ENCODE peak calls at places on chromosomes 4 and X, in eight cellular contexts. One of them, this sample, is unnamed.

GRCh38 chrX:74420194-74421035 is 878 bp upstream of the SLC16A2 start:
- DNase-seq in hepatocyte: peak
- DNase-seq in cardiac muscle cell: peak
- DNase-seq in aorta: peak
- DNase-seq in brain microvascular endothelial cell: peak
- DNase-seq in adrenal gland: peak
- DNase-seq in RWPE1: peak
- DNase-seq in colonic mucosa: peak
- DNase-seq in this sample: peak

GRCh38 chrX:97310373-97310772 is 426.7 kb downstream of the RPA4 start:
- DNase-seq in aorta: no peak
- DNase-seq in hepatocyte: no peak
- DNase-seq in colonic mucosa: no peak
- DNase-seq in cardiac muscle cell: peak
- DNase-seq in brain microvascular endothelial cell: no peak
- DNase-seq in RWPE1: peak
- DNase-seq in adrenal gland: no peak
- DNase-seq in this sample: peak

GRCh38 chr4:171651071-171651470 is 162.1 kb upstream of the GALNTL6 start:
- DNase-seq in adrenal gland: no peak
- DNase-seq in colonic mucosa: no peak
- DNase-seq in hepatocyte: no peak
- DNase-seq in cardiac muscle cell: no peak
- DNase-seq in brain microvascular endothelial cell: no peak
- DNase-seq in aorta: no peak
- DNase-seq in RWPE1: no peak
- DNase-seq in this sample: no peak

GRCh38 chr4:148514041-148514440 is 71.8 kb upstream of the NR3C2 start:
- DNase-seq in RWPE1: peak
- DNase-seq in colonic mucosa: no peak
- DNase-seq in adrenal gland: no peak
- DNase-seq in cardiac muscle cell: no peak
- DNase-seq in aorta: no peak
- DNase-seq in hepatocyte: no peak
- DNase-seq in brain microvascular endothelial cell: no peak
- DNase-seq in this sample: no peak

GRCh38 chrX:99394450-99394849 is 1015.6 kb downstream of the PCDH19 start:
- DNase-seq in aorta: no peak
- DNase-seq in colonic mucosa: no peak
- DNase-seq in brain microvascular endothelial cell: no peak
- DNase-seq in RWPE1: no peak
- DNase-seq in adrenal gland: no peak
- DNase-seq in cardiac muscle cell: no peak
- DNase-seq in hepatocyte: no peak
- DNase-seq in this sample: peak

GRCh38 chr4:142293536-142293935 is 552.6 kb downstream of the INPP4B start:
- DNase-seq in hepatocyte: no peak
- DNase-seq in RWPE1: no peak
- DNase-seq in cardiac muscle cell: peak
- DNase-seq in brain microvascular endothelial cell: peak
- DNase-seq in colonic mucosa: no peak
- DNase-seq in adrenal gland: no peak
- DNase-seq in aorta: no peak
- DNase-seq in this sample: no peak

GRCh38 chrX:48891402-48892288 is 5.9 kb downstream of the TIMM17B start:
- DNase-seq in cardiac muscle cell: peak
- DNase-seq in colonic mucosa: peak
- DNase-seq in aorta: peak
- DNase-seq in adrenal gland: peak
- DNase-seq in hepatocyte: peak
- DNase-seq in brain microvascular endothelial cell: peak
- DNase-seq in RWPE1: peak
- DNase-seq in this sample: peak

GRCh38 chr4:167550021-167550420 is 315.7 kb upstream of the SPOCK3 start:
- DNase-seq in colonic mucosa: no peak
- DNase-seq in cardiac muscle cell: no peak
- DNase-seq in aorta: no peak
- DNase-seq in adrenal gland: no peak
- DNase-seq in hepatocyte: no peak
- DNase-seq in brain microvascular endothelial cell: no peak
- DNase-seq in RWPE1: no peak
- DNase-seq in this sample: peak

GRCh38 chrX:24954732-24955131 is 61.0 kb downstream of the ARX start:
- DNase-seq in hepatocyte: no peak
- DNase-seq in brain microvascular endothelial cell: no peak
- DNase-seq in cardiac muscle cell: no peak
- DNase-seq in RWPE1: no peak
- DNase-seq in adrenal gland: no peak
- DNase-seq in aorta: no peak
- DNase-seq in colonic mucosa: no peak
- DNase-seq in this sample: no peak

GRCh38 chrX:105502336-105502735 is 281.8 kb upstream of the TEX13A start:
- DNase-seq in hepatocyte: no peak
- DNase-seq in RWPE1: no peak
- DNase-seq in cardiac muscle cell: peak
- DNase-seq in adrenal gland: no peak
- DNase-seq in brain microvascular endothelial cell: peak
- DNase-seq in aorta: no peak
- DNase-seq in colonic mucosa: no peak
- DNase-seq in this sample: no peak

GRCh38 chrX:68203656-68204055 is 229.6 kb downstream of the OPHN1 start:
- DNase-seq in aorta: no peak
- DNase-seq in RWPE1: no peak
- DNase-seq in adrenal gland: no peak
- DNase-seq in hepatocyte: no peak
- DNase-seq in colonic mucosa: no peak
- DNase-seq in cardiac muscle cell: no peak
- DNase-seq in brain microvascular endothelial cell: no peak
- DNase-seq in this sample: no peak

GRCh38 chr4:61376301-61376700 is 176.2 kb downstream of the ADGRL3 start:
- DNase-seq in adrenal gland: no peak
- DNase-seq in hepatocyte: no peak
- DNase-seq in aorta: no peak
- DNase-seq in RWPE1: no peak
- DNase-seq in brain microvascular endothelial cell: no peak
- DNase-seq in cardiac muscle cell: peak
- DNase-seq in colonic mucosa: no peak
- DNase-seq in this sample: no peak

GRCh38 chr4:67723949-67724348 is 23.0 kb upstream of the UBA6 start:
- DNase-seq in brain microvascular endothelial cell: no peak
- DNase-seq in aorta: no peak
- DNase-seq in hepatocyte: no peak
- DNase-seq in RWPE1: no peak
- DNase-seq in colonic mucosa: no peak
- DNase-seq in cardiac muscle cell: no peak
- DNase-seq in adrenal gland: no peak
- DNase-seq in this sample: peak

GRCh38 chr4:150257338-150257737 is 179.1 kb downstream of the DCLK2 start:
- DNase-seq in RWPE1: no peak
- DNase-seq in brain microvascular endothelial cell: no peak
- DNase-seq in adrenal gland: no peak
- DNase-seq in aorta: no peak
- DNase-seq in colonic mucosa: peak
- DNase-seq in hepatocyte: peak
- DNase-seq in cardiac muscle cell: no peak
- DNase-seq in this sample: no peak

GRCh38 chr4:150253416-150253815 is 175.2 kb downstream of the DCLK2 start:
- DNase-seq in hepatocyte: no peak
- DNase-seq in colonic mucosa: no peak
- DNase-seq in brain microvascular endothelial cell: no peak
- DNase-seq in RWPE1: no peak
- DNase-seq in adrenal gland: no peak
- DNase-seq in aorta: no peak
- DNase-seq in cardiac muscle cell: no peak
- DNase-seq in this sample: no peak

GRCh38 chr4:150253965-150254364 is 175.7 kb downstream of the DCLK2 start:
- DNase-seq in cardiac muscle cell: no peak
- DNase-seq in hepatocyte: no peak
- DNase-seq in colonic mucosa: no peak
- DNase-seq in RWPE1: no peak
- DNase-seq in brain microvascular endothelial cell: no peak
- DNase-seq in adrenal gland: no peak
- DNase-seq in aorta: no peak
- DNase-seq in this sample: no peak

GRCh38 chr4:150256841-150257273 is 178.6 kb downstream of the DCLK2 start:
- DNase-seq in adrenal gland: no peak
- DNase-seq in aorta: no peak
- DNase-seq in colonic mucosa: peak
- DNase-seq in cardiac muscle cell: no peak
- DNase-seq in hepatocyte: peak
- DNase-seq in brain microvascular endothelial cell: no peak
- DNase-seq in RWPE1: peak
- DNase-seq in this sample: peak

GRCh38 chr4:150255610-150256580 is 177.7 kb downstream of the DCLK2 start:
- DNase-seq in colonic mucosa: no peak
- DNase-seq in hepatocyte: no peak
- DNase-seq in RWPE1: no peak
- DNase-seq in brain microvascular endothelial cell: no peak
- DNase-seq in adrenal gland: no peak
- DNase-seq in cardiac muscle cell: peak
- DNase-seq in aorta: no peak
- DNase-seq in this sample: no peak
- H3K27ac ChIP-seq in colonic mucosa: peak
- H3K27ac ChIP-seq in hepatocyte: peak
- H3K27ac ChIP-seq in RWPE1: peak
- H3K27ac ChIP-seq in brain microvascular endothelial cell: no peak
- H3K27ac ChIP-seq in adrenal gland: no peak
- H3K27ac ChIP-seq in cardiac muscle cell: no peak
- H3K27ac ChIP-seq in aorta: no peak
- H3K27ac ChIP-seq in this sample: no peak

GRCh38 chr4:26985836-26986235 is 125.2 kb downstream of the STIM2 start:
- DNase-seq in hepatocyte: no peak
- DNase-seq in RWPE1: no peak
- DNase-seq in colonic mucosa: no peak
- DNase-seq in brain microvascular endothelial cell: no peak
- DNase-seq in cardiac muscle cell: peak
- DNase-seq in adrenal gland: no peak
- DNase-seq in aorta: no peak
- DNase-seq in this sample: no peak

GRCh38 chr4:26987191-26987590 is 126.5 kb downstream of the STIM2 start:
- DNase-seq in adrenal gland: no peak
- DNase-seq in brain microvascular endothelial cell: no peak
- DNase-seq in colonic mucosa: no peak
- DNase-seq in RWPE1: no peak
- DNase-seq in cardiac muscle cell: no peak
- DNase-seq in hepatocyte: no peak
- DNase-seq in aorta: no peak
- DNase-seq in this sample: no peak

DNA sequence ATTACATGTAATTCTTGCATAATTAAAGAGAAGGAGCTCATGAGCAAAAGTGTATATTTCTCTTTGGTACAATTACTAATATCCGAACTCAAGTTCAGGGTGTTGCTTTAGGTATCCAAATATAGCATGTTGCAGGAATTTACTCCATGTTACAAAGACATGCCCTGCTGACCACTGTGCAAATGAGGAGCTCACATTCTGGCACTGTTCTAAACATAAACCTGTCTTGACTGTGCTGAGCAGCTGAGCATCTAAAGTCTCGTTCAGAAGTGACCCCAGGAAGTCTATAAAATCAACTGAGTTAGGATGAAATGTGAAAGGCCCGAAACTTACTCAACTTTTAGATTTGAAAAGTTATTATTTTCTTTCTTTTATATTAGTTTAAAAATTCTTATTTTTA is 124.3 kb downstream of the STIM2 start:
- DNase-seq in hepatocyte: no peak
- DNase-seq in adrenal gland: no peak
- DNase-seq in brain microvascular endothelial cell: no peak
- DNase-seq in cardiac muscle cell: no peak
- DNase-seq in colonic mucosa: no peak
- DNase-seq in RWPE1: no peak
- DNase-seq in aorta: no peak
- DNase-seq in this sample: no peak
- H3K27ac ChIP-seq in hepatocyte: no peak
- H3K27ac ChIP-seq in adrenal gland: no peak
- H3K27ac ChIP-seq in brain microvascular endothelial cell: no peak
- H3K27ac ChIP-seq in cardiac muscle cell: peak
- H3K27ac ChIP-seq in colonic mucosa: no peak
- H3K27ac ChIP-seq in RWPE1: no peak
- H3K27ac ChIP-seq in aorta: no peak
- H3K27ac ChIP-seq in this sample: no peak

GRCh38 chrX:150781711-150782110 is 88.5 kb downstream of the MTMR1 start:
- DNase-seq in aorta: no peak
- DNase-seq in brain microvascular endothelial cell: no peak
- DNase-seq in cardiac muscle cell: no peak
- DNase-seq in colonic mucosa: no peak
- DNase-seq in hepatocyte: no peak
- DNase-seq in adrenal gland: no peak
- DNase-seq in RWPE1: no peak
- DNase-seq in this sample: no peak

GRCh38 chrX:150777328-150777992 is 84.3 kb downstream of the MTMR1 start:
- DNase-seq in RWPE1: no peak
- DNase-seq in aorta: no peak
- DNase-seq in brain microvascular endothelial cell: no peak
- DNase-seq in adrenal gland: no peak
- DNase-seq in cardiac muscle cell: no peak
- DNase-seq in colonic mucosa: no peak
- DNase-seq in hepatocyte: no peak
- DNase-seq in this sample: peak

GRCh38 chrX:150775569-150776350 is 82.6 kb downstream of the MTMR1 start:
- DNase-seq in cardiac muscle cell: no peak
- DNase-seq in colonic mucosa: peak
- DNase-seq in hepatocyte: no peak
- DNase-seq in RWPE1: no peak
- DNase-seq in brain microvascular endothelial cell: no peak
- DNase-seq in aorta: no peak
- DNase-seq in adrenal gland: no peak
- DNase-seq in this sample: peak

GRCh38 chrX:150774798-150775568 is 81.8 kb downstream of the MTMR1 start:
- DNase-seq in RWPE1: no peak
- DNase-seq in adrenal gland: no peak
- DNase-seq in aorta: no peak
- DNase-seq in hepatocyte: no peak
- DNase-seq in colonic mucosa: peak
- DNase-seq in cardiac muscle cell: no peak
- DNase-seq in brain microvascular endothelial cell: no peak
- DNase-seq in this sample: no peak

DNA sequence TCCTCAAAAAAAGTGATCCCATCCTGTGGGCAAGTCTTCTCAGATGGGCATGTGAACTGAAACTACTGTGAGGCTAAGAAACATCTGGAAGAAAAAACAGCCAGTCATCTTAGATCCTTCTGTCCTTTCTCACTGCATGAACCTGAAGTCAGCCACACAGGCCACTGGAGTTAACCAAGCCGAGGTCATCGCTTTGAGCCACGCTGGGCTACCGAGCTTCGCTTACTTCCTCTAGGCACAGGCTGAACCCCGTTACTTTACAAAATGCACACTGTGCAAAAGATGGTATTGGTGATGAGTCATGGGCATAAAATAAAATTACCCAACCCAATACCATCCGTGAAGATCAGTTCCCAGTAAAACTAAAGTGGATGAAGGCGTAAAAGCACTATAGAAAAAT is 86.2 kb downstream of the MTMR1 start:
- DNase-seq in brain microvascular endothelial cell: no peak
- DNase-seq in hepatocyte: no peak
- DNase-seq in RWPE1: no peak
- DNase-seq in colonic mucosa: no peak
- DNase-seq in adrenal gland: peak
- DNase-seq in cardiac muscle cell: no peak
- DNase-seq in aorta: no peak
- DNase-seq in this sample: no peak
- H3K27ac ChIP-seq in brain microvascular endothelial cell: no peak
- H3K27ac ChIP-seq in hepatocyte: no peak
- H3K27ac ChIP-seq in RWPE1: no peak
- H3K27ac ChIP-seq in colonic mucosa: no peak
- H3K27ac ChIP-seq in adrenal gland: no peak
- H3K27ac ChIP-seq in cardiac muscle cell: no peak
- H3K27ac ChIP-seq in aorta: no peak
- H3K27ac ChIP-seq in this sample: no peak

GRCh38 chrX:111041018-111041462 is 55.0 kb upstream of the PAK3 start:
- DNase-seq in colonic mucosa: no peak
- DNase-seq in RWPE1: peak
- DNase-seq in hepatocyte: peak
- DNase-seq in brain microvascular endothelial cell: peak
- DNase-seq in aorta: no peak
- DNase-seq in cardiac muscle cell: peak
- DNase-seq in adrenal gland: no peak
- DNase-seq in this sample: no peak
- H3K27ac ChIP-seq in colonic mucosa: no peak
- H3K27ac ChIP-seq in RWPE1: peak
- H3K27ac ChIP-seq in hepatocyte: no peak
- H3K27ac ChIP-seq in brain microvascular endothelial cell: peak
- H3K27ac ChIP-seq in aorta: no peak
- H3K27ac ChIP-seq in cardiac muscle cell: no peak
- H3K27ac ChIP-seq in adrenal gland: no peak
- H3K27ac ChIP-seq in this sample: no peak

This sample was measured in endodermal cell.